ENCODE peak calls at places on chromosomes 4 and X, in four cellular contexts. Q is D341Med, Z is RPMI7951, J is Calu3. R is an unnamed sample.

GRCh38 chr4:77740480-77740879 is 78.7 kb downstream of the CNOT6L start:
- DNase-seq in Q (no peak), Z (no peak), J (no peak), R (no peak)

GRCh38 chr4:76279462-76279861 is 27.1 kb upstream of the STBD1 start:
- DNase-seq in Q (no peak), Z (no peak), J (no peak), R (no peak)

GRCh38 chr4:15482842-15483241 is 13.2 kb downstream of the CC2D2A start:
- DNase-seq in Q (no peak), Z (no peak), J (no peak), R (no peak)

GRCh38 chr4:108255203-108255747 is 86.5 kb upstream of the LEF1 start:
- DNase-seq in Q (no peak), Z (no peak), J (no peak), R (no peak)

GRCh38 chr4:22428441-22428840 is 87.4 kb downstream of the ADGRA3 start:
- DNase-seq in Q (no peak), Z (no peak), J (no peak), R (no peak)

GRCh38 chrX:102950908-102951866 is 14.1 kb downstream of the RAB40AL start:
- DNase-seq in Q (peak; percentile 58), Z (peak; percentile 47), J (peak; percentile 66), R (no peak)

GRCh38 chr4:139887962-139888735 is 222.5 kb downstream of the MGST2 start:
- DNase-seq in Q (no peak), Z (no peak), J (no peak), R (no peak)

GRCh38 chrX:14697453-14697852 is 168.1 kb downstream of the GLRA2 start:
- DNase-seq in Q (peak; percentile 43), Z (peak; percentile 3), J (peak; percentile 63), R (no peak)

GRCh38 chrX:129654652-129655546 is at the start of gene APLN:
- DNase-seq in Q (peak; percentile 68), Z (peak; percentile 58), J (peak; percentile 28), R (no peak)

GRCh38 chrX:42771836-42772335 is 6.1 kb downstream of the PPP1R2C start:
- DNase-seq in Q (no peak), Z (no peak), J (no peak), R (no peak)

R was measured in gastrocnemius medialis.